ENCODE peak calls at places on chromosomes 5 and 9, in ten cellular contexts. O is upper lobe of right lung, M is cardiac muscle cell, V is tibial artery, E is body of pancreas, X is uterus, G is PC-3, A is esophagus squamous epithelium, I is left lung, S is brain microvascular endothelial cell. Z is an unnamed sample.

GRCh38 chr5:132299901-132300300 is 5.7 kb downstream of the SLC22A4 start:
- DNase-seq in O (no peak), M (no peak), V (no peak), E (no peak), X (no peak), G (peak; percentile 31), A (no peak), I (no peak), S (no peak), Z (no peak)

GRCh38 chr9:133210202-133210532 is 1.1 kb upstream of the OBP2B start:
- DNase-seq in O (peak; percentile 34), M (no peak), V (no peak), E (peak; percentile 32), X (no peak), G (peak; percentile 77), A (no peak), I (no peak), S (no peak), Z (no peak)

GRCh38 chr9:132372177-132373095 is 17.6 kb upstream of the SETX start:
- DNase-seq in O (peak; percentile 69), M (no peak), V (peak; percentile 75), E (peak; percentile 66), X (peak; percentile 60), G (peak; percentile 29), A (no peak), I (peak; percentile 77), S (no peak), Z (no peak)

GRCh38 chr5:172697123-172698121 is 56.4 kb downstream of the NEURL1B start:
- DNase-seq in O (peak; percentile 93), M (peak; percentile 91), V (peak; percentile 89), E (peak; percentile 94), X (peak; percentile 93), G (peak; percentile 89), A (peak; percentile 44), I (peak; percentile 91), S (peak; percentile 68), Z (peak; percentile 86)

GRCh38 chr5:1792842-1793266 is 6.8 kb downstream of the MRPL36 start:
- DNase-seq in O (no peak), M (no peak), V (no peak), E (no peak), X (no peak), G (peak; percentile 92), A (no peak), I (peak; percentile 32), S (peak; percentile 98), Z (no peak)

GRCh38 chr9:76557674-76558073 is 98.7 kb downstream of the GCNT1 start:
- DNase-seq in O (no peak), M (no peak), V (no peak), E (no peak), X (no peak), G (no peak), A (no peak), I (no peak), S (no peak), Z (no peak)

GRCh38 chr9:133955821-133956411 is 36.2 kb downstream of the VAV2 start:
- DNase-seq in O (no peak), M (peak; percentile 72), V (no peak), E (peak; percentile 33), X (no peak), G (no peak), A (no peak), I (no peak), S (no peak), Z (peak; percentile 48)

GRCh38 chr5:18968966-18969365 is 1019.0 kb downstream of the CDH18 start:
- DNase-seq in O (no peak), M (no peak), V (no peak), E (no peak), X (no peak), G (peak; percentile 96), A (no peak), I (no peak), S (no peak), Z (no peak)

GRCh38 chr5:138024117-138024516 is 8.8 kb downstream of the FAM13B start:
- DNase-seq in O (no peak), M (no peak), V (no peak), E (no peak), X (no peak), G (no peak), A (no peak), I (no peak), S (no peak), Z (no peak)

GRCh38 chr5:109479260-109479860 is 69.6 kb upstream of the PJA2 start:
- DNase-seq in O (no peak), M (peak; percentile 11), V (no peak), E (no peak), X (no peak), G (peak; percentile 26), A (no peak), I (no peak), S (no peak), Z (no peak)

GRCh38 chr5:128535225-128535624 is 2.8 kb downstream of the FBN2 start:
- DNase-seq in O (no peak), M (no peak), V (no peak), E (no peak), X (no peak), G (peak; percentile 11), A (no peak), I (no peak), S (no peak), Z (no peak)

GRCh38 chr5:144028058-144028457 is 142.4 kb downstream of the YIPF5 start:
- DNase-seq in O (no peak), M (no peak), V (no peak), E (peak; percentile 25), X (peak; percentile 23), G (no peak), A (no peak), I (no peak), S (peak; percentile 22), Z (no peak)

GRCh38 chr5:151819830-151820229 is 48.1 kb downstream of the G3BP1 start:
- DNase-seq in O (no peak), M (peak; percentile 45), V (no peak), E (no peak), X (no peak), G (no peak), A (no peak), I (no peak), S (no peak), Z (no peak)

GRCh38 chr5:151820903-151821302 is 49.1 kb downstream of the G3BP1 start:
- DNase-seq in O (no peak), M (peak; percentile 50), V (no peak), E (no peak), X (no peak), G (no peak), A (no peak), I (no peak), S (no peak), Z (peak; percentile 42)

GRCh38 chr5:151822141-151822540 is 50.4 kb downstream of the G3BP1 start:
- DNase-seq in O (no peak), M (no peak), V (no peak), E (no peak), X (no peak), G (no peak), A (no peak), I (no peak), S (no peak), Z (no peak)

GRCh38 chr5:151829370-151829769 is 57.6 kb downstream of the G3BP1 start:
- DNase-seq in O (no peak), M (no peak), V (no peak), E (no peak), X (no peak), G (no peak), A (no peak), I (no peak), S (no peak), Z (no peak)

DNA sequence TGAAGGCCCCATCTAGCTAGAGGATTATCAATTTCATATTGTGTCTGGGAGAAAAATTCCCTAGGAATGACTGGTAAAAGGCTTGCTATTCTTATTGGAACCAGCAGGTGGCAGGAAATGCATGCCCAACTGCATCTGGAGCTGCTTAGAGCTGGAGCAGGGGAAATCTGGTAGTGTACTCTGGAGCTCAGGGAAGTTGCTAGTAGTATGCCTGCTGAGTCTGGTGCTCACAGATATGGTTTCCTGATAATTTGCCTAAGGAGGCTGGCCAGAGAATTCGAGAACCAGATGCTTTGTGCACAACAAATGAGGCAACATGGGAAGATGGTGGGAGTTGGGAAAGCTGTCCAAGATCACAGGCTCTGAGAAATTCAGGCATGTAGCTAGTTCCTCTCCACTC is 53.7 kb downstream of the G3BP1 start:
- DNase-seq in O (no peak), M (peak; percentile 83), V (peak; percentile 45), E (peak; percentile 69), X (peak; percentile 42), G (peak; percentile 84), A (no peak), I (peak; percentile 41), S (peak; percentile 70), Z (peak; percentile 54)
- TF ChIP-seq CTCF in O (peak; percentile 85), M (peak; percentile 92), V (peak; percentile 92), E (peak; percentile 85), X (peak; percentile 69), G (peak; percentile 94), A (peak; percentile 86), I (peak; percentile 70), S (peak; percentile 91), Z (peak; percentile 87)

GRCh38 chr9:97556036-97556720 is 54.7 kb downstream of the TMOD1 start:
- DNase-seq in O (peak; percentile 37), M (no peak), V (no peak), E (no peak), X (peak; percentile 24), G (no peak), A (no peak), I (no peak), S (no peak), Z (no peak)
- H3K27ac ChIP-seq in O (peak overlapping the region; percentile 74), M (peak overlapping the region; percentile 39), V (peak overlapping the region; percentile 91), E (peak overlapping the region; percentile 78), X (peak overlapping the region; percentile 93), G (no peak overlapping the region), A (no peak overlapping the region), I (no peak overlapping the region), S (no peak overlapping the region), Z (peak overlapping the region; percentile 90)

GRCh38 chr5:65034782-65035181 is 266.1 kb downstream of the CWC27 start:
- DNase-seq in O (peak; percentile 62), M (no peak), V (no peak), E (no peak), X (no peak), G (no peak), A (no peak), I (no peak), S (no peak), Z (peak; percentile 14)
- H3K4me3 ChIP-seq in O (peak overlapping the region; percentile 64), M (no peak overlapping the region), V (peak overlapping the region; percentile 66), E (no peak overlapping the region), X (no peak overlapping the region), G (peak overlapping the region; percentile 69), A (peak overlapping the region; percentile 65), I (peak overlapping the region; percentile 39), S (no peak overlapping the region), Z (peak overlapping the region; percentile 55)

DNA sequence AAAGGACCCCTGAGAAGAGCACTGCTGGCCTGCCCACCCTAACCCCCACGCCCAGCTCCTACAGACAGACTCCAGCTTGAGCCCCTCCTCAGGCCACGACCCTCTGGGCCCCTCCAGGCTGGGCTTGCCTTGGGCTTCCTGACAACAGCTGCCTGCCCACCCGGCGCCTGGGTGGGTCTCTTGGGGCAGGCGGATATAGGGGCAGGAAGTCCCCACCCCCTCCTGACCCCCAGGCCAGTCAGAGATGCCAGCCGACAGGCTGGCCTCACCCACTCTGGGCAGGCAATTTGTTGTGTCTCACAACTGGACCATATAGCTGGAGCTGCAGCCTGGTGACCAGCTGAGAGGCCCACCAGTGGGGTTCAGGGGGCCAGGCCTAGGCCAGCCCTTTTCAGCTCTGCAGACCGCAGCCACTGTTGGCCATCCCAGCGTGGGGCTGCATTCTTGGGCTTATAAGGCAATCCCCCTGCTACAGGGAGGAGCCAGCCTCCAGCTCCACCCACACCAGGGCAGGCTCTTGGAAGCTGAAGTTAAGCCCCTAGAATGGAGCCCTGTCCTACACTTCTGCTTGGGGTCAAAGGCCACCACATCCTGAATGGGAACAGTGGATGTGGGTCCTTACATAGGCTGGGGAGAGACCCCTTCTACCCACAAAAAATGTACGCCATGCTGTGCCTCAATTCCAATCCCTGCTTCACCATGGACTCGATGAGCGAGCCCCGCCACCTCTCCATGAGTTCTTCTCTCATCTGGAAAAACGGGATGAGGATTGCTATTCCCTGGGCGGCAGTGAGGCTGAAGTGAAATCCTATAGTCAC is 2.0 kb downstream of the PDLIM7 start:
- DNase-seq in O (peak; percentile 72), M (peak; percentile 92), V (peak; percentile 85), E (peak; percentile 44), X (peak; percentile 91), G (peak; percentile 31), A (no peak), I (peak; percentile 77), S (peak; percentile 90), Z (no peak)
- TF ChIP-seq CTCF in O (peak; percentile 1), M (no peak), V (no peak), E (no peak), X (no peak), G (no peak), A (peak; percentile 2), I (no peak), S (no peak), Z (no peak)